ENCODE peak calls at places on chromosomes 5 and 9, in nine cellular contexts. M, Q, A, Y, H, S, P, J and L are unnamed samples.

GRCh38 chr5:130605200-130605599 is 559.9 kb downstream of the HINT1 start:
- DNase-seq in M (peak), Q (no peak), A (no peak), Y (no peak), H (no peak), S (no peak), P (no peak), J (no peak), L (no peak)

GRCh38 chr5:132461235-132461634 is 29.3 kb downstream of the IRF1 start:
- DNase-seq in M (no peak), Q (no peak), A (no peak), Y (no peak), H (no peak), S (no peak), P (no peak), J (no peak), L (no peak)

GRCh38 chr5:82855000-82855399 is 222.2 kb downstream of the TMEM167A start:
- DNase-seq in M (peak), Q (no peak), A (no peak), Y (no peak), H (no peak), S (no peak), P (no peak), J (no peak), L (no peak)

GRCh38 chr5:442335-443238 is at the start of gene EXOC3:
- DNase-seq in M (peak), Q (peak), A (peak), Y (peak), H (peak), S (peak), P (peak), J (peak), L (no peak)

GRCh38 chr5:36367524-36367923 is 65.8 kb upstream of the RANBP3L start:
- DNase-seq in M (no peak), Q (no peak), A (peak), Y (no peak), H (no peak), S (no peak), P (no peak), J (no peak), L (no peak)

GRCh38 chr5:134554319-134555222 is 29.1 kb downstream of the JADE2 start:
- DNase-seq in M (no peak), Q (peak), A (peak), Y (no peak), H (peak), S (peak), P (no peak), J (no peak), L (no peak)

GRCh38 chr5:140042551-140043507 is at the start of gene NRG2:
- DNase-seq in M (peak), Q (peak), A (peak), Y (peak), H (peak), S (peak), P (peak), J (no peak), L (no peak)

GRCh38 chr9:107711528-107711927 is 222.0 kb upstream of the KLF4 start:
- DNase-seq in M (no peak), Q (peak), A (peak), Y (peak), H (no peak), S (no peak), P (no peak), J (no peak), L (peak)

GRCh38 chr9:78932849-78933627 is 636.1 kb downstream of the PSAT1 start:
- DNase-seq in M (peak), Q (no peak), A (peak), Y (no peak), H (no peak), S (no peak), P (no peak), J (no peak), L (peak)

GRCh38 chr5:2149196-2149541 is 266.4 kb upstream of the IRX4 start:
- DNase-seq in M (peak), Q (no peak), A (no peak), Y (no peak), H (no peak), S (no peak), P (no peak), J (no peak), L (no peak)

GRCh38 chr5:127867006-127867788 is 164.0 kb downstream of the CCDC192 start:
- DNase-seq in M (no peak), Q (no peak), A (no peak), Y (no peak), H (no peak), S (no peak), P (no peak), J (no peak), L (no peak)

GRCh38 chr5:116626272-116626723 is 51.7 kb upstream of the SEMA6A start:
- DNase-seq in M (no peak), Q (peak), A (peak), Y (peak), H (peak), S (no peak), P (peak), J (no peak), L (no peak)

GRCh38 chr5:122352331-122352730 is 40.3 kb downstream of the SNCAIP start:
- DNase-seq in M (no peak), Q (no peak), A (peak), Y (no peak), H (no peak), S (no peak), P (no peak), J (no peak), L (no peak)

GRCh38 chr9:137302176-137303030 is at the start of gene NRARP:
- DNase-seq in M (peak), Q (peak), A (peak), Y (peak), H (peak), S (peak), P (peak), J (peak), L (no peak)

GRCh38 chr9:137756045-137756744 is 121.4 kb upstream of the CACNA1B start:
- DNase-seq in M (no peak), Q (no peak), A (peak), Y (no peak), H (no peak), S (no peak), P (no peak), J (no peak), L (no peak)

GRCh38 chr9:129983891-129984290 is 59.1 kb downstream of the FNBP1 start:
- DNase-seq in M (no peak), Q (no peak), A (no peak), Y (no peak), H (no peak), S (no peak), P (no peak), J (no peak), L (no peak)

GRCh38 chr5:95919658-95920057 is 42.0 kb downstream of the ELL2 start:
- DNase-seq in M (no peak), Q (no peak), A (no peak), Y (no peak), H (no peak), S (no peak), P (no peak), J (no peak), L (no peak)

GRCh38 chr5:150438873-150439546 is 10.5 kb downstream of the RPS14 start:
- DNase-seq in M (peak), Q (no peak), A (no peak), Y (no peak), H (no peak), S (peak), P (no peak), J (no peak), L (no peak)

GRCh38 chr9:127873886-127874285 is 3.6 kb downstream of the AK1 start:
- DNase-seq in M (no peak), Q (no peak), A (no peak), Y (peak), H (peak), S (no peak), P (peak), J (no peak), L (no peak)

GRCh38 chr5:160293901-160294561 is 18.3 kb downstream of the CCNJL start:
- DNase-seq in M (peak), Q (no peak), A (no peak), Y (peak), H (no peak), S (no peak), P (no peak), J (no peak), L (no peak)

GRCh38 chr5:11620172-11620571 is 284.1 kb downstream of the CTNND2 start:
- DNase-seq in M (no peak), Q (no peak), A (no peak), Y (no peak), H (no peak), S (no peak), P (no peak), J (no peak), L (no peak)

GRCh38 chr5:77033338-77033737 is 3.1 kb downstream of the AGGF1 start:
- DNase-seq in M (peak), Q (no peak), A (no peak), Y (no peak), H (no peak), S (no peak), P (no peak), J (no peak), L (no peak)

GRCh38 chr9:105069285-105070065 is 141.5 kb upstream of the ABCA1 start:
- DNase-seq in M (peak), Q (no peak), A (no peak), Y (no peak), H (no peak), S (no peak), P (no peak), J (no peak), L (no peak)

GRCh38 chr5:114407783-114408182 is 45.9 kb downstream of the KCNN2 start:
- DNase-seq in M (no peak), Q (no peak), A (no peak), Y (no peak), H (no peak), S (no peak), P (no peak), J (no peak), L (no peak)

GRCh38 chr9:37761511-37761910 is 7.9 kb downstream of the TRMT10B start:
- DNase-seq in M (no peak), Q (no peak), A (peak), Y (no peak), H (no peak), S (no peak), P (no peak), J (no peak), L (no peak)

GRCh38 chr5:160438316-160439204 is 16.9 kb downstream of the PTTG1 start:
- DNase-seq in M (peak), Q (peak), A (peak), Y (peak), H (no peak), S (peak), P (no peak), J (peak), L (no peak)

GRCh38 chr5:130198927-130199326 is 294.7 kb downstream of the CHSY3 start:
- DNase-seq in M (peak), Q (no peak), A (no peak), Y (peak), H (no peak), S (no peak), P (no peak), J (no peak), L (no peak)

GRCh38 chr9:35195683-35196082 is 33.9 kb downstream of the UNC13B start:
- DNase-seq in M (no peak), Q (no peak), A (peak), Y (no peak), H (no peak), S (no peak), P (no peak), J (no peak), L (no peak)

GRCh38 chr5:59351076-59351794 is 542.3 kb downstream of the PDE4D start:
- DNase-seq in M (no peak), Q (no peak), A (peak), Y (peak), H (no peak), S (no peak), P (no peak), J (no peak), L (no peak)

GRCh38 chr5:173435543-173435942 is 107.3 kb upstream of the STC2 start:
- DNase-seq in M (no peak), Q (no peak), A (no peak), Y (no peak), H (no peak), S (no peak), P (no peak), J (no peak), L (no peak)